ENCODE peak calls at places on chromosomes 16 and 17, in five cellular contexts. One of them, this sample, is unnamed.

GRCh38 chr17:36514856-36515255 is 19.8 kb downstream of the MYO19 start:
- DNase-seq in mesendoderm: no peak
- DNase-seq in activated naive CD8-positive, alpha-beta T cell treated with anti-CD3 and anti-CD28 coated beads, Interleukin-2, amount 50 U/mL, for 24 hours: no peak
- DNase-seq in Daoy: no peak
- DNase-seq in GM23338: no peak
- DNase-seq in this sample: no peak

GRCh38 chr17:43860077-43860725 is 13.2 kb downstream of the CD300LG start:
- DNase-seq in mesendoderm: no peak
- DNase-seq in activated naive CD8-positive, alpha-beta T cell treated with anti-CD3 and anti-CD28 coated beads, Interleukin-2, amount 50 U/mL, for 24 hours: no peak
- DNase-seq in Daoy: no peak
- DNase-seq in GM23338: no peak
- DNase-seq in this sample: no peak

GRCh38 chr16:70703041-70703834 is 17.4 kb upstream of the MTSS2 start:
- DNase-seq in mesendoderm: peak
- DNase-seq in activated naive CD8-positive, alpha-beta T cell treated with anti-CD3 and anti-CD28 coated beads, Interleukin-2, amount 50 U/mL, for 24 hours: no peak
- DNase-seq in Daoy: peak
- DNase-seq in GM23338: peak
- DNase-seq in this sample: no peak

GRCh38 chr17:47197821-47198220 is 8.7 kb upstream of the CDC27 start:
- DNase-seq in mesendoderm: peak
- DNase-seq in activated naive CD8-positive, alpha-beta T cell treated with anti-CD3 and anti-CD28 coated beads, Interleukin-2, amount 50 U/mL, for 24 hours: no peak
- DNase-seq in Daoy: no peak
- DNase-seq in GM23338: no peak
- DNase-seq in this sample: no peak

GRCh38 chr17:61415374-61416210 is 15.9 kb downstream of the TBX2 start:
- DNase-seq in mesendoderm: no peak
- DNase-seq in activated naive CD8-positive, alpha-beta T cell treated with anti-CD3 and anti-CD28 coated beads, Interleukin-2, amount 50 U/mL, for 24 hours: no peak
- DNase-seq in Daoy: no peak
- DNase-seq in GM23338: no peak
- DNase-seq in this sample: no peak

GRCh38 chr17:69560987-69561441 is 146.5 kb downstream of the MAP2K6 start:
- DNase-seq in mesendoderm: no peak
- DNase-seq in activated naive CD8-positive, alpha-beta T cell treated with anti-CD3 and anti-CD28 coated beads, Interleukin-2, amount 50 U/mL, for 24 hours: no peak
- DNase-seq in Daoy: no peak
- DNase-seq in GM23338: no peak
- DNase-seq in this sample: no peak

GRCh38 chr17:50845260-50846147 is 10.1 kb downstream of the WFIKKN2 start:
- DNase-seq in mesendoderm: peak
- DNase-seq in activated naive CD8-positive, alpha-beta T cell treated with anti-CD3 and anti-CD28 coated beads, Interleukin-2, amount 50 U/mL, for 24 hours: no peak
- DNase-seq in Daoy: no peak
- DNase-seq in GM23338: no peak
- DNase-seq in this sample: no peak

GRCh38 chr16:77660311-77660710 is 62.0 kb upstream of the NUDT7 start:
- DNase-seq in mesendoderm: peak
- DNase-seq in activated naive CD8-positive, alpha-beta T cell treated with anti-CD3 and anti-CD28 coated beads, Interleukin-2, amount 50 U/mL, for 24 hours: no peak
- DNase-seq in Daoy: peak
- DNase-seq in GM23338: peak
- DNase-seq in this sample: no peak

GRCh38 chr16:13919330-13919682 is 648 bp upstream of the ERCC4 start:
- DNase-seq in mesendoderm: no peak
- DNase-seq in activated naive CD8-positive, alpha-beta T cell treated with anti-CD3 and anti-CD28 coated beads, Interleukin-2, amount 50 U/mL, for 24 hours: no peak
- DNase-seq in Daoy: no peak
- DNase-seq in GM23338: peak
- DNase-seq in this sample: no peak

GRCh38 chr17:46788300-46788699 is 30.2 kb downstream of the WNT3 start:
- DNase-seq in mesendoderm: no peak
- DNase-seq in activated naive CD8-positive, alpha-beta T cell treated with anti-CD3 and anti-CD28 coated beads, Interleukin-2, amount 50 U/mL, for 24 hours: no peak
- DNase-seq in Daoy: no peak
- DNase-seq in GM23338: no peak
- DNase-seq in this sample: no peak

GRCh38 chr16:4316732-4317461 is 1.0 kb downstream of the GLIS2 start:
- DNase-seq in mesendoderm: no peak
- DNase-seq in activated naive CD8-positive, alpha-beta T cell treated with anti-CD3 and anti-CD28 coated beads, Interleukin-2, amount 50 U/mL, for 24 hours: no peak
- DNase-seq in Daoy: peak
- DNase-seq in GM23338: no peak
- DNase-seq in this sample: no peak

GRCh38 chr16:75071621-75072020 is 45.0 kb downstream of the LDHD start:
- DNase-seq in mesendoderm: no peak
- DNase-seq in activated naive CD8-positive, alpha-beta T cell treated with anti-CD3 and anti-CD28 coated beads, Interleukin-2, amount 50 U/mL, for 24 hours: no peak
- DNase-seq in Daoy: no peak
- DNase-seq in GM23338: no peak
- DNase-seq in this sample: no peak

GRCh38 chr17:77364381-77364911 is 223.7 kb downstream of the SEC14L1 start:
- DNase-seq in mesendoderm: no peak
- DNase-seq in activated naive CD8-positive, alpha-beta T cell treated with anti-CD3 and anti-CD28 coated beads, Interleukin-2, amount 50 U/mL, for 24 hours: no peak
- DNase-seq in Daoy: no peak
- DNase-seq in GM23338: no peak
- DNase-seq in this sample: no peak

GRCh38 chr17:64491034-64491860 is 5.6 kb downstream of the POLG2 start:
- DNase-seq in mesendoderm: peak
- DNase-seq in activated naive CD8-positive, alpha-beta T cell treated with anti-CD3 and anti-CD28 coated beads, Interleukin-2, amount 50 U/mL, for 24 hours: peak
- DNase-seq in Daoy: peak
- DNase-seq in GM23338: peak
- DNase-seq in this sample: peak

GRCh38 chr17:57034807-57035754 is 50.0 kb upstream of the AKAP1 start:
- DNase-seq in mesendoderm: no peak
- DNase-seq in activated naive CD8-positive, alpha-beta T cell treated with anti-CD3 and anti-CD28 coated beads, Interleukin-2, amount 50 U/mL, for 24 hours: no peak
- DNase-seq in Daoy: no peak
- DNase-seq in GM23338: no peak
- DNase-seq in this sample: no peak

GRCh38 chr16:81513204-81514040 is 68.8 kb downstream of the CMIP start:
- DNase-seq in mesendoderm: peak
- DNase-seq in activated naive CD8-positive, alpha-beta T cell treated with anti-CD3 and anti-CD28 coated beads, Interleukin-2, amount 50 U/mL, for 24 hours: no peak
- DNase-seq in Daoy: no peak
- DNase-seq in GM23338: peak
- DNase-seq in this sample: no peak

GRCh38 chr17:78808106-78808635 is 26.1 kb upstream of the CYTH1 start:
- DNase-seq in mesendoderm: no peak
- DNase-seq in activated naive CD8-positive, alpha-beta T cell treated with anti-CD3 and anti-CD28 coated beads, Interleukin-2, amount 50 U/mL, for 24 hours: no peak
- DNase-seq in Daoy: no peak
- DNase-seq in GM23338: no peak
- DNase-seq in this sample: no peak

GRCh38 chr16:63938661-63939060 is 1183.2 kb downstream of the CDH11 start:
- DNase-seq in mesendoderm: no peak
- DNase-seq in activated naive CD8-positive, alpha-beta T cell treated with anti-CD3 and anti-CD28 coated beads, Interleukin-2, amount 50 U/mL, for 24 hours: no peak
- DNase-seq in Daoy: peak
- DNase-seq in GM23338: no peak
- DNase-seq in this sample: no peak

GRCh38 chr16:1932050-1933028 is 10.7 kb downstream of the MSRB1 start:
- DNase-seq in mesendoderm: peak
- DNase-seq in activated naive CD8-positive, alpha-beta T cell treated with anti-CD3 and anti-CD28 coated beads, Interleukin-2, amount 50 U/mL, for 24 hours: no peak
- DNase-seq in Daoy: no peak
- DNase-seq in GM23338: peak
- DNase-seq in this sample: no peak

GRCh38 chr16:53257001-53257400 is 177.3 kb upstream of the RBL2 start:
- DNase-seq in mesendoderm: peak
- DNase-seq in activated naive CD8-positive, alpha-beta T cell treated with anti-CD3 and anti-CD28 coated beads, Interleukin-2, amount 50 U/mL, for 24 hours: no peak
- DNase-seq in Daoy: no peak
- DNase-seq in GM23338: peak
- DNase-seq in this sample: no peak

GRCh38 chr17:38606646-38607611 is 1.2 kb upstream of the SRCIN1 start:
- DNase-seq in mesendoderm: peak
- DNase-seq in activated naive CD8-positive, alpha-beta T cell treated with anti-CD3 and anti-CD28 coated beads, Interleukin-2, amount 50 U/mL, for 24 hours: no peak
- DNase-seq in Daoy: no peak
- DNase-seq in GM23338: peak
- DNase-seq in this sample: no peak

GRCh38 chr16:47258874-47259461 is 115.2 kb upstream of the NETO2 start:
- DNase-seq in mesendoderm: peak
- DNase-seq in activated naive CD8-positive, alpha-beta T cell treated with anti-CD3 and anti-CD28 coated beads, Interleukin-2, amount 50 U/mL, for 24 hours: peak
- DNase-seq in Daoy: peak
- DNase-seq in GM23338: peak
- DNase-seq in this sample: peak

GRCh38 chr17:67554634-67555033 is 163.1 kb upstream of the NOL11 start:
- DNase-seq in mesendoderm: no peak
- DNase-seq in activated naive CD8-positive, alpha-beta T cell treated with anti-CD3 and anti-CD28 coated beads, Interleukin-2, amount 50 U/mL, for 24 hours: no peak
- DNase-seq in Daoy: no peak
- DNase-seq in GM23338: no peak
- DNase-seq in this sample: no peak

GRCh38 chr16:30078744-30079143 is 3.0 kb downstream of the PPP4C start:
- DNase-seq in mesendoderm: no peak
- DNase-seq in activated naive CD8-positive, alpha-beta T cell treated with anti-CD3 and anti-CD28 coated beads, Interleukin-2, amount 50 U/mL, for 24 hours: no peak
- DNase-seq in Daoy: no peak
- DNase-seq in GM23338: no peak
- DNase-seq in this sample: no peak

GRCh38 chr16:49478107-49478506 is 104.5 kb downstream of the C16orf78 start:
- DNase-seq in mesendoderm: no peak
- DNase-seq in activated naive CD8-positive, alpha-beta T cell treated with anti-CD3 and anti-CD28 coated beads, Interleukin-2, amount 50 U/mL, for 24 hours: no peak
- DNase-seq in Daoy: no peak
- DNase-seq in GM23338: no peak
- DNase-seq in this sample: no peak

GRCh38 chr16:49467540-49468372 is 94.2 kb downstream of the C16orf78 start:
- DNase-seq in mesendoderm: no peak
- DNase-seq in activated naive CD8-positive, alpha-beta T cell treated with anti-CD3 and anti-CD28 coated beads, Interleukin-2, amount 50 U/mL, for 24 hours: no peak
- DNase-seq in Daoy: no peak
- DNase-seq in GM23338: no peak
- DNase-seq in this sample: peak

GRCh38 chr17:78526231-78527025 is 50.8 kb downstream of the DNAH17 start:
- DNase-seq in mesendoderm: peak
- DNase-seq in activated naive CD8-positive, alpha-beta T cell treated with anti-CD3 and anti-CD28 coated beads, Interleukin-2, amount 50 U/mL, for 24 hours: no peak
- DNase-seq in Daoy: no peak
- DNase-seq in GM23338: peak
- DNase-seq in this sample: no peak

GRCh38 chr16:57590654-57591085 is 37.8 kb upstream of the ADGRG1 start:
- DNase-seq in mesendoderm: no peak
- DNase-seq in activated naive CD8-positive, alpha-beta T cell treated with anti-CD3 and anti-CD28 coated beads, Interleukin-2, amount 50 U/mL, for 24 hours: no peak
- DNase-seq in Daoy: peak
- DNase-seq in GM23338: no peak
- DNase-seq in this sample: no peak

GRCh38 chr17:5896215-5896614 is 174.0 kb upstream of the WSCD1 start:
- DNase-seq in mesendoderm: no peak
- DNase-seq in activated naive CD8-positive, alpha-beta T cell treated with anti-CD3 and anti-CD28 coated beads, Interleukin-2, amount 50 U/mL, for 24 hours: no peak
- DNase-seq in Daoy: no peak
- DNase-seq in GM23338: no peak
- DNase-seq in this sample: no peak

GRCh38 chr17:62614142-62614541 is 13.3 kb upstream of the MRC2 start:
- DNase-seq in mesendoderm: peak
- DNase-seq in activated naive CD8-positive, alpha-beta T cell treated with anti-CD3 and anti-CD28 coated beads, Interleukin-2, amount 50 U/mL, for 24 hours: no peak
- DNase-seq in Daoy: no peak
- DNase-seq in GM23338: no peak
- DNase-seq in this sample: no peak

GRCh38 chr17:67017895-67018294 is 26.5 kb upstream of the CACNG1 start:
- DNase-seq in mesendoderm: no peak
- DNase-seq in activated naive CD8-positive, alpha-beta T cell treated with anti-CD3 and anti-CD28 coated beads, Interleukin-2, amount 50 U/mL, for 24 hours: no peak
- DNase-seq in Daoy: no peak
- DNase-seq in GM23338: no peak
- DNase-seq in this sample: no peak

GRCh38 chr16:53412549-53412948 is 21.7 kb upstream of the RBL2 start:
- DNase-seq in mesendoderm: no peak
- DNase-seq in activated naive CD8-positive, alpha-beta T cell treated with anti-CD3 and anti-CD28 coated beads, Interleukin-2, amount 50 U/mL, for 24 hours: no peak
- DNase-seq in Daoy: no peak
- DNase-seq in GM23338: no peak
- DNase-seq in this sample: no peak

GRCh38 chr17:260031-260791 is 78.8 kb upstream of the DOC2B start:
- DNase-seq in mesendoderm: no peak
- DNase-seq in activated naive CD8-positive, alpha-beta T cell treated with anti-CD3 and anti-CD28 coated beads, Interleukin-2, amount 50 U/mL, for 24 hours: no peak
- DNase-seq in Daoy: no peak
- DNase-seq in GM23338: peak
- DNase-seq in this sample: no peak

GRCh38 chr17:47638903-47639302 is 10.8 kb upstream of the KPNB1 start:
- DNase-seq in mesendoderm: no peak
- DNase-seq in activated naive CD8-positive, alpha-beta T cell treated with anti-CD3 and anti-CD28 coated beads, Interleukin-2, amount 50 U/mL, for 24 hours: no peak
- DNase-seq in Daoy: no peak
- DNase-seq in GM23338: no peak
- DNase-seq in this sample: no peak

GRCh38 chr16:86049641-86050040 is 150.7 kb downstream of the IRF8 start:
- DNase-seq in mesendoderm: no peak
- DNase-seq in activated naive CD8-positive, alpha-beta T cell treated with anti-CD3 and anti-CD28 coated beads, Interleukin-2, amount 50 U/mL, for 24 hours: no peak
- DNase-seq in Daoy: no peak
- DNase-seq in GM23338: no peak
- DNase-seq in this sample: no peak

GRCh38 chr16:73125860-73126259 is 77.9 kb upstream of the ZFHX3 start:
- DNase-seq in mesendoderm: no peak
- DNase-seq in activated naive CD8-positive, alpha-beta T cell treated with anti-CD3 and anti-CD28 coated beads, Interleukin-2, amount 50 U/mL, for 24 hours: no peak
- DNase-seq in Daoy: peak
- DNase-seq in GM23338: no peak
- DNase-seq in this sample: no peak

GRCh38 chr17:19573075-19573474 is 39.4 kb downstream of the SLC47A1 start:
- DNase-seq in mesendoderm: no peak
- DNase-seq in activated naive CD8-positive, alpha-beta T cell treated with anti-CD3 and anti-CD28 coated beads, Interleukin-2, amount 50 U/mL, for 24 hours: no peak
- DNase-seq in Daoy: no peak
- DNase-seq in GM23338: no peak
- DNase-seq in this sample: no peak